ENCODE peak calls at places on chromosome 14, in eight cellular contexts. E, S, N, B, K, L, V and X are unnamed samples.

GRCh38 chr14:55807536-55807935 is 227.5 kb downstream of the KTN1 start:
- DNase-seq in E (no peak), K (no peak), L (no peak), S (no peak), B (no peak), N (no peak), V (no peak), X (no peak)

GRCh38 chr14:104092931-104093365 is 7.4 kb downstream of the ASPG start:
- DNase-seq in B (no peak), K (no peak), N (peak), E (no peak), S (peak), L (no peak), V (no peak), X (no peak)

GRCh38 chr14:71659165-71659564 is 273.1 kb upstream of the RGS6 start:
- DNase-seq in N (no peak), V (peak), L (peak), K (no peak), B (peak), E (no peak), S (no peak), X (no peak)

GRCh38 chr14:64293976-64294671 is at the start of gene ESR2:
- DNase-seq in S (peak), N (no peak), K (peak), B (no peak), E (no peak), V (peak), L (peak), X (no peak)

GRCh38 chr14:55291480-55292081 is 20.4 kb downstream of the FBXO34 start:
- DNase-seq in K (no peak), S (no peak), B (no peak), N (no peak), L (no peak), E (no peak), V (no peak), X (no peak)

GRCh38 chr14:92198804-92199203 is 77.0 kb downstream of the CPSF2 start:
- DNase-seq in E (peak), K (no peak), B (no peak), N (no peak), V (no peak), S (no peak), L (no peak), X (no peak)

GRCh38 chr14:37707716-37708115 is 112.3 kb downstream of the TTC6 start:
- DNase-seq in K (no peak), S (no peak), E (no peak), L (no peak), N (no peak), B (peak), V (no peak), X (no peak)

GRCh38 chr14:75675265-75675960 is 14.4 kb downstream of the TTLL5 start:
- DNase-seq in V (no peak), B (no peak), N (no peak), S (no peak), K (no peak), L (no peak), E (no peak), X (no peak)

GRCh38 chr14:55578511-55578910 is 1.5 kb upstream of the KTN1 start:
- DNase-seq in K (no peak), V (peak), E (no peak), B (no peak), S (no peak), N (no peak), L (no peak), X (no peak)

GRCh38 chr14:33120341-33120740 is 181.7 kb downstream of the NPAS3 start:
- DNase-seq in N (no peak), E (no peak), L (peak), V (peak), B (no peak), K (no peak), S (no peak), X (no peak)

GRCh38 chr14:37197421-37198272 is at the start of gene MIPOL1:
- DNase-seq in V (peak), S (peak), B (peak), E (peak), L (peak), N (peak), K (no peak), X (peak)

GRCh38 chr14:90580381-90581335 is 183.8 kb downstream of the CALM1 start:
- DNase-seq in S (no peak), K (no peak), L (no peak), B (no peak), E (no peak), V (no peak), N (no peak), X (no peak)

GRCh38 chr14:23577004-23577681 is 1.4 kb downstream of the JPH4 start:
- DNase-seq in L (no peak), V (no peak), N (no peak), S (no peak), B (no peak), K (no peak), E (peak), X (no peak)

GRCh38 chr14:95507174-95507573 is 9.3 kb downstream of the SYNE3 start:
- DNase-seq in V (peak), S (peak), N (peak), L (peak), K (no peak), E (peak), B (no peak), X (no peak)

GRCh38 chr14:89640141-89640540 is 223.1 kb upstream of the FOXN3 start:
- DNase-seq in E (no peak), L (peak), V (no peak), S (no peak), K (no peak), N (no peak), B (no peak), X (no peak)

GRCh38 chr14:77041837-77042557 is 13.5 kb upstream of the IRF2BPL start:
- DNase-seq in N (peak), K (no peak), V (peak), S (no peak), L (peak), E (no peak), B (no peak), X (no peak)

GRCh38 chr14:100286484-100287191 is 19.6 kb downstream of the SLC25A29 start:
- DNase-seq in S (no peak), L (no peak), K (no peak), E (no peak), B (no peak), N (peak), V (no peak), X (no peak)

GRCh38 chr14:91350483-91350812 is 67.2 kb downstream of the CCDC88C start:
- DNase-seq in E (no peak), V (no peak), B (no peak), L (no peak), N (no peak), K (no peak), S (no peak), X (no peak)

GRCh38 chr14:38197001-38197760 is 10.5 kb upstream of the SSTR1 start:
- DNase-seq in L (peak), E (no peak), N (no peak), V (peak), K (peak), B (no peak), S (no peak), X (no peak)

GRCh38 chr14:99035712-99036593 is 236.0 kb downstream of the BCL11B start:
- DNase-seq in L (peak), V (peak), K (no peak), N (peak), E (peak), S (peak), B (no peak), X (no peak)
- H3K4me3 ChIP-seq in L (no peak), V (no peak), K (no peak), N (no peak), E (peak), S (peak), B (no peak), X (no peak)

DNA sequence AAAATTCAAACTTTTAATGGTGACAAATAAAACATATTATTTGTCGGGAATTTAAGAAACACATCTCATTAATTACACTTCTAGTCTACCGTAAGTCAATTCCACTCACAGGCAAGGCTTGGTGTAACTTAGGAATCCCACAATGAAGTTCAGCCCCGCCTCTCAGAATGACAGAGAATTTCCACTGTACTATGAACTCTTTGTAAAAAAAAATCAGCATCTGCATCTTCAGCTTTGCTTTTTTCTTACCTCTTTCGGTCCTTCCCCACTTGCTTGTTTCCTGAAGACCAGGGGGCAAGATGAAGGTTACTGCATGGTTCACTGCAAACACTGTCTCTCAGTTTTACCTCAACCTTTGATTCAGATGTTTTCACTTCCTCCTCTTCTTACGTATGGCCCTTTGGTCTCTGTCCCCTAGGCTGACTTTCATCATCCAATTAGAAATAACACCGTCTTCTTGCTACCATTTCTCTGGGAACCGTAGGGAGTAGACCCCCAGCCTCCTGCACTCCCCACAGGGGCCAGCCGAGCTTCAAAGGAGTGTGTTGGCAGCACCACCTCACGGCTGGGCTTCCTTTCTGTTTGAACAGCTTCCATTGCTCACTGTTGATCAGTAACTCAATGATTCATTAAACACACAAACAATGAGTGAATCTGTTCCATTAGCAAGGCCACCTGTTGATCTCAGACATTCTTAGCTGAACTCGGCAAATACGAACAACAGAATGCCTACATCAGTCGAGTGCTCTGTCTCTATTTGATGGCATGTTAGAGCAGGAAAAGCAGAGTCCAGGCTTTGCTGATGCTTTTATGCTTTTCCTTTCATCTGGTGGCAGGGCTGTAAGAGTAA is 343.0 kb downstream of the BMP4 start:
- DNase-seq in N (no peak), K (no peak), V (peak), E (no peak), S (no peak), B (peak), L (no peak), X (no peak)
- H3K4me3 ChIP-seq in N (no peak), K (no peak), V (no peak), E (no peak), S (no peak), B (no peak), L (no peak), X (no peak)

GRCh38 chr14:51846631-51847488 is 13.6 kb upstream of the GNG2 start:
- DNase-seq in K (peak), N (peak), V (no peak), S (peak), E (no peak), B (no peak), L (peak), X (no peak)
- H3K4me3 ChIP-seq in K (peak), N (no peak), V (no peak), S (peak), E (peak), B (no peak), L (peak), X (peak)

DNA sequence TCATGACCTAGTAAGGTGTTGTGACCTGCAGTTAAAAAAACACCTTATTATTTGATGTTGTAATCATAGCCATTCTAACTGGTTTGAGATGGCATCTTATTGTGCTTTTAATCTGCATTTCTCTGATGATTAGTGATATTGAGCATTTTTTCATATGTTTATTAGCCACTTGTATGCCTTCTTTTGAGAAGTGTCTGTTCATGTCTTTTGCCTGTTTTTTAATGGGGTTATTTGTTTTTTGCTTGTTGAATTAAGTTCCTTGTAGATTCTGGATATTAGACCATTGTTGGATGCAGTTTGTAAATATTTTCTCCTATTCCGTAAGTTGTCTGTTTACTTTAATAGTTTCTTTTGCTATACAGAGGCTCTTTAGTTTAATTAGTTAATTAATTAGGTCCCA is 41.0 kb downstream of the PRORP start:
- DNase-seq in E (no peak), B (no peak), V (no peak), S (no peak), N (no peak), K (no peak), L (no peak), X (no peak)
- H3K4me3 ChIP-seq in E (no peak), B (no peak), V (no peak), S (no peak), N (no peak), K (no peak), L (no peak), X (no peak)

GRCh38 chr14:20782280-20782890 is 1.3 kb downstream of the RNASE6 start:
- DNase-seq in V (no peak), N (no peak), K (peak), B (peak), E (no peak), S (no peak), L (no peak), X (no peak)
- H3K4me3 ChIP-seq in V (no peak), N (no peak), K (peak), B (no peak), E (peak), S (peak), L (no peak), X (peak)

DNA sequence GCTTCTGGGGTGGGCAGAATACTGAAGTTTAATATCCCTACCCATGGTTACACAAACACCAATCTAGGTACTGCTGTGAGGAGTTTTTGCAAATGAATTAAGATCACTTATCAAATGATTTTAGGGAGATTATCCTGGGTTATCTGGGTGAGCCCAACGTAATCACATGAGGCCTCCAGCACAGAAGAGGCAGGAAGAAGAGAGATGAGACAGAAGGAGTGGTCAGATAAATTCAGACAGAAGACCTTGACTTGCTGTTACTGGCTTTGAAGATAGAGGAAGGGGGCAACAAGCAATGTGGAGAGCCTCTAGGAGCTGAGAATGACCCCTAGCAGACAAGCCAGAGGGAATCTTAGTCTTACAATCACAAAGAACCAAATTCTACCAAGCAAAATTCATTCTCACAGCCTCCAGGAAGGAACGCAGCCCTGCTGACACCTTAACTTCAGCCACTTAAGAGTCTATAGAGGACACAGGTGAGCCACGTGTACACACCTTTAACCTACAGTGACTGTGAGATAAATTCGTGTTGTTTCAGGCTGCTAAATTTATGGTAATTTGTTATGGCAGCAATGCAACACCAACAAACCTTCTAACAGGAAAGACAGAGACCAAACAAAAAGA is 49.4 kb downstream of the FERMT2 start:
- DNase-seq in E (no peak), K (no peak), V (no peak), B (no peak), S (no peak), N (no peak), L (no peak), X (no peak)
- H3K4me3 ChIP-seq in E (no peak), K (no peak), V (no peak), B (no peak), S (no peak), N (no peak), L (no peak), X (no peak)

DNA sequence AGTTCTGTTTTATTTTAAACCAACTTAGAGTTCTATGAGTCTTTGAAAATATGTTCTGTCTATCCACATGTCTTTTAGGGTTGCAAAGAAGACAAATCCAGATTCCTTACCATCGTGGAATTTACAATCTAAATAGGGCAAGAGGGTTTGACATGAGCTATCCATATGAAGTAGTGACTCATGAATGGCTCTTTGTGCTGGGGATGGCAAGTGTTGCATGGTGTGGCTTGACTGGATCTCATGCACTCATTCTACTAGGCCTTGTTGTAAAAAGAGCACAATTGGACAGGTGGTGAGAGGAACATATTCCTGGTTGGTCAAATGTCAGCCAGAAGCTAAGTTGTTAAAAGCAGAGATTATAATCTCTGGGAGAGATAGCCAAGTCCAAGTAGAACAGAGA is 509.1 kb downstream of the DIO2 start:
- DNase-seq in K (no peak), E (no peak), B (no peak), L (no peak), V (no peak), N (no peak), S (no peak), X (no peak)
- H3K4me3 ChIP-seq in K (no peak), E (no peak), B (no peak), L (no peak), V (no peak), N (no peak), S (no peak), X (no peak)

GRCh38 chr14:102927878-102928411 is 5.5 kb downstream of the AMN start:
- DNase-seq in K (no peak), L (no peak), S (peak), N (no peak), B (no peak), V (no peak), E (no peak), X (no peak)

GRCh38 chr14:102928412-102929348 is 6.2 kb downstream of the AMN start:
- DNase-seq in K (peak), V (no peak), B (no peak), S (peak), E (peak), N (peak), L (peak), X (no peak)

GRCh38 chr14:102930138-102930752 is 7.8 kb downstream of the AMN start:
- DNase-seq in V (no peak), E (no peak), S (peak), B (no peak), K (no peak), N (no peak), L (no peak), X (no peak)

GRCh38 chr14:102930753-102931579 is 8.5 kb downstream of the AMN start:
- DNase-seq in K (no peak), E (no peak), N (no peak), B (no peak), S (peak), V (peak), L (peak), X (no peak)

GRCh38 chr14:102929349-102930137 is 7.1 kb downstream of the AMN start:
- DNase-seq in K (no peak), L (no peak), B (no peak), E (no peak), S (peak), V (no peak), N (no peak), X (no peak)
- H3K4me3 ChIP-seq in K (no peak), L (no peak), B (no peak), E (peak), S (peak), V (no peak), N (no peak), X (peak)